ENCODE peak calls at places on chromosomes 4 and X, in ten cellular contexts. One of them, this sample, is unnamed.

GRCh38 chr4:87679449-87680169 is 29.5 kb downstream of the DMP1 start:
- DNase-seq in nucleus accumbens: peak; percentile 60
- DNase-seq in mucosa of gallbladder: peak; percentile 18
- DNase-seq in activated CD4-positive, alpha-beta T cell treated with anti-CD3 and anti-CD28 coated beads, Interleukin-2, amount 50 U/mL, for 24 hours: peak; percentile 11
- DNase-seq in stimulated activated CD8-positive, alpha-beta memory T cell treated with anti-CD3 and anti-CD28 coated beads, Interleukin-2, amount 100 ng/mL, for 48 hours: peak; percentile 8
- DNase-seq in amniotic stem cell: no peak
- DNase-seq in T-helper 2 cell: no peak
- DNase-seq in RCC 7860: peak; percentile 35
- DNase-seq in endodermal cell: peak; percentile 81
- DNase-seq in epithelial cell of proximal tubule: no peak
- DNase-seq in this sample: peak; percentile 3

GRCh38 chr4:132642196-132642817 is 506.8 kb upstream of the PCDH10 start:
- DNase-seq in nucleus accumbens: no peak
- DNase-seq in mucosa of gallbladder: no peak
- DNase-seq in activated CD4-positive, alpha-beta T cell treated with anti-CD3 and anti-CD28 coated beads, Interleukin-2, amount 50 U/mL, for 24 hours: no peak
- DNase-seq in stimulated activated CD8-positive, alpha-beta memory T cell treated with anti-CD3 and anti-CD28 coated beads, Interleukin-2, amount 100 ng/mL, for 48 hours: no peak
- DNase-seq in amniotic stem cell: peak; percentile 2
- DNase-seq in T-helper 2 cell: no peak
- DNase-seq in RCC 7860: peak; percentile 25
- DNase-seq in endodermal cell: peak; percentile 78
- DNase-seq in epithelial cell of proximal tubule: no peak
- DNase-seq in this sample: no peak

GRCh38 chr4:93894995-93895394 is 66.4 kb downstream of the ATOH1 start:
- DNase-seq in nucleus accumbens: no peak
- DNase-seq in mucosa of gallbladder: no peak
- DNase-seq in activated CD4-positive, alpha-beta T cell treated with anti-CD3 and anti-CD28 coated beads, Interleukin-2, amount 50 U/mL, for 24 hours: no peak
- DNase-seq in stimulated activated CD8-positive, alpha-beta memory T cell treated with anti-CD3 and anti-CD28 coated beads, Interleukin-2, amount 100 ng/mL, for 48 hours: no peak
- DNase-seq in amniotic stem cell: no peak
- DNase-seq in T-helper 2 cell: no peak
- DNase-seq in RCC 7860: no peak
- DNase-seq in endodermal cell: no peak
- DNase-seq in epithelial cell of proximal tubule: no peak
- DNase-seq in this sample: no peak

GRCh38 chrX:108396188-108396885 is 41.9 kb downstream of the COL4A6 start:
- DNase-seq in nucleus accumbens: no peak
- DNase-seq in mucosa of gallbladder: no peak
- DNase-seq in activated CD4-positive, alpha-beta T cell treated with anti-CD3 and anti-CD28 coated beads, Interleukin-2, amount 50 U/mL, for 24 hours: no peak
- DNase-seq in stimulated activated CD8-positive, alpha-beta memory T cell treated with anti-CD3 and anti-CD28 coated beads, Interleukin-2, amount 100 ng/mL, for 48 hours: no peak
- DNase-seq in amniotic stem cell: no peak
- DNase-seq in T-helper 2 cell: no peak
- DNase-seq in RCC 7860: peak; percentile 5
- DNase-seq in endodermal cell: peak; percentile 66
- DNase-seq in epithelial cell of proximal tubule: no peak
- DNase-seq in this sample: no peak

GRCh38 chr4:97104006-97104405 is 1039.3 kb downstream of the STPG2 start:
- DNase-seq in nucleus accumbens: no peak
- DNase-seq in mucosa of gallbladder: no peak
- DNase-seq in activated CD4-positive, alpha-beta T cell treated with anti-CD3 and anti-CD28 coated beads, Interleukin-2, amount 50 U/mL, for 24 hours: no peak
- DNase-seq in stimulated activated CD8-positive, alpha-beta memory T cell treated with anti-CD3 and anti-CD28 coated beads, Interleukin-2, amount 100 ng/mL, for 48 hours: no peak
- DNase-seq in amniotic stem cell: no peak
- DNase-seq in T-helper 2 cell: no peak
- DNase-seq in RCC 7860: no peak
- DNase-seq in endodermal cell: no peak
- DNase-seq in epithelial cell of proximal tubule: no peak
- DNase-seq in this sample: no peak

GRCh38 chr4:41213563-41214157 is 682 bp downstream of the APBB2 start:
- DNase-seq in nucleus accumbens: peak; percentile 36
- DNase-seq in mucosa of gallbladder: no peak
- DNase-seq in activated CD4-positive, alpha-beta T cell treated with anti-CD3 and anti-CD28 coated beads, Interleukin-2, amount 50 U/mL, for 24 hours: no peak
- DNase-seq in stimulated activated CD8-positive, alpha-beta memory T cell treated with anti-CD3 and anti-CD28 coated beads, Interleukin-2, amount 100 ng/mL, for 48 hours: no peak
- DNase-seq in amniotic stem cell: no peak
- DNase-seq in T-helper 2 cell: no peak
- DNase-seq in RCC 7860: no peak
- DNase-seq in endodermal cell: no peak
- DNase-seq in epithelial cell of proximal tubule: no peak
- DNase-seq in this sample: no peak

GRCh38 chrX:109040057-109040456 is 303.7 kb upstream of the IRS4 start:
- DNase-seq in nucleus accumbens: no peak
- DNase-seq in mucosa of gallbladder: no peak
- DNase-seq in activated CD4-positive, alpha-beta T cell treated with anti-CD3 and anti-CD28 coated beads, Interleukin-2, amount 50 U/mL, for 24 hours: no peak
- DNase-seq in stimulated activated CD8-positive, alpha-beta memory T cell treated with anti-CD3 and anti-CD28 coated beads, Interleukin-2, amount 100 ng/mL, for 48 hours: no peak
- DNase-seq in amniotic stem cell: no peak
- DNase-seq in T-helper 2 cell: no peak
- DNase-seq in RCC 7860: no peak
- DNase-seq in endodermal cell: peak; percentile 53
- DNase-seq in epithelial cell of proximal tubule: no peak
- DNase-seq in this sample: no peak

GRCh38 chr4:164700471-164700870 is 53.5 kb upstream of the SMIM31 start:
- DNase-seq in nucleus accumbens: peak; percentile 4
- DNase-seq in mucosa of gallbladder: no peak
- DNase-seq in activated CD4-positive, alpha-beta T cell treated with anti-CD3 and anti-CD28 coated beads, Interleukin-2, amount 50 U/mL, for 24 hours: no peak
- DNase-seq in stimulated activated CD8-positive, alpha-beta memory T cell treated with anti-CD3 and anti-CD28 coated beads, Interleukin-2, amount 100 ng/mL, for 48 hours: no peak
- DNase-seq in amniotic stem cell: no peak
- DNase-seq in T-helper 2 cell: no peak
- DNase-seq in RCC 7860: no peak
- DNase-seq in endodermal cell: peak; percentile 89
- DNase-seq in epithelial cell of proximal tubule: no peak
- DNase-seq in this sample: no peak

GRCh38 chr4:38857354-38858096 is 908 bp upstream of the TLR6 start:
- DNase-seq in nucleus accumbens: no peak
- DNase-seq in mucosa of gallbladder: peak; percentile 42
- DNase-seq in activated CD4-positive, alpha-beta T cell treated with anti-CD3 and anti-CD28 coated beads, Interleukin-2, amount 50 U/mL, for 24 hours: peak; percentile 31
- DNase-seq in stimulated activated CD8-positive, alpha-beta memory T cell treated with anti-CD3 and anti-CD28 coated beads, Interleukin-2, amount 100 ng/mL, for 48 hours: no peak
- DNase-seq in amniotic stem cell: peak; percentile 52
- DNase-seq in T-helper 2 cell: no peak
- DNase-seq in RCC 7860: peak; percentile 89
- DNase-seq in endodermal cell: peak; percentile 59
- DNase-seq in epithelial cell of proximal tubule: peak; percentile 85
- DNase-seq in this sample: peak; percentile 49

GRCh38 chr4:150089732-150090131 is 11.5 kb downstream of the DCLK2 start:
- DNase-seq in nucleus accumbens: no peak
- DNase-seq in mucosa of gallbladder: no peak
- DNase-seq in activated CD4-positive, alpha-beta T cell treated with anti-CD3 and anti-CD28 coated beads, Interleukin-2, amount 50 U/mL, for 24 hours: no peak
- DNase-seq in stimulated activated CD8-positive, alpha-beta memory T cell treated with anti-CD3 and anti-CD28 coated beads, Interleukin-2, amount 100 ng/mL, for 48 hours: no peak
- DNase-seq in amniotic stem cell: no peak
- DNase-seq in T-helper 2 cell: no peak
- DNase-seq in RCC 7860: no peak
- DNase-seq in endodermal cell: no peak
- DNase-seq in epithelial cell of proximal tubule: no peak
- DNase-seq in this sample: no peak

GRCh38 chrX:129188223-129188622 is 335.1 kb downstream of the SMARCA1 start:
- DNase-seq in nucleus accumbens: no peak
- DNase-seq in mucosa of gallbladder: no peak
- DNase-seq in activated CD4-positive, alpha-beta T cell treated with anti-CD3 and anti-CD28 coated beads, Interleukin-2, amount 50 U/mL, for 24 hours: no peak
- DNase-seq in stimulated activated CD8-positive, alpha-beta memory T cell treated with anti-CD3 and anti-CD28 coated beads, Interleukin-2, amount 100 ng/mL, for 48 hours: no peak
- DNase-seq in amniotic stem cell: no peak
- DNase-seq in T-helper 2 cell: no peak
- DNase-seq in RCC 7860: no peak
- DNase-seq in endodermal cell: peak; percentile 88
- DNase-seq in epithelial cell of proximal tubule: no peak
- DNase-seq in this sample: no peak

GRCh38 chr4:108533245-108533844 is 87.0 kb upstream of the RPL34 start:
- DNase-seq in nucleus accumbens: no peak
- DNase-seq in mucosa of gallbladder: no peak
- DNase-seq in activated CD4-positive, alpha-beta T cell treated with anti-CD3 and anti-CD28 coated beads, Interleukin-2, amount 50 U/mL, for 24 hours: no peak
- DNase-seq in stimulated activated CD8-positive, alpha-beta memory T cell treated with anti-CD3 and anti-CD28 coated beads, Interleukin-2, amount 100 ng/mL, for 48 hours: no peak
- DNase-seq in amniotic stem cell: no peak
- DNase-seq in T-helper 2 cell: no peak
- DNase-seq in RCC 7860: no peak
- DNase-seq in endodermal cell: no peak
- DNase-seq in epithelial cell of proximal tubule: no peak
- DNase-seq in this sample: no peak

GRCh38 chr4:79848329-79848728 is 224.7 kb downstream of the ANTXR2 start:
- DNase-seq in nucleus accumbens: no peak
- DNase-seq in mucosa of gallbladder: no peak
- DNase-seq in activated CD4-positive, alpha-beta T cell treated with anti-CD3 and anti-CD28 coated beads, Interleukin-2, amount 50 U/mL, for 24 hours: no peak
- DNase-seq in stimulated activated CD8-positive, alpha-beta memory T cell treated with anti-CD3 and anti-CD28 coated beads, Interleukin-2, amount 100 ng/mL, for 48 hours: no peak
- DNase-seq in amniotic stem cell: no peak
- DNase-seq in T-helper 2 cell: no peak
- DNase-seq in RCC 7860: no peak
- DNase-seq in endodermal cell: no peak
- DNase-seq in epithelial cell of proximal tubule: no peak
- DNase-seq in this sample: no peak

GRCh38 chr4:20292739-20293138 is 41.0 kb downstream of the SLIT2 start:
- DNase-seq in nucleus accumbens: no peak
- DNase-seq in mucosa of gallbladder: no peak
- DNase-seq in activated CD4-positive, alpha-beta T cell treated with anti-CD3 and anti-CD28 coated beads, Interleukin-2, amount 50 U/mL, for 24 hours: no peak
- DNase-seq in stimulated activated CD8-positive, alpha-beta memory T cell treated with anti-CD3 and anti-CD28 coated beads, Interleukin-2, amount 100 ng/mL, for 48 hours: no peak
- DNase-seq in amniotic stem cell: no peak
- DNase-seq in T-helper 2 cell: no peak
- DNase-seq in RCC 7860: no peak
- DNase-seq in endodermal cell: no peak
- DNase-seq in epithelial cell of proximal tubule: no peak
- DNase-seq in this sample: no peak

GRCh38 chr4:41061482-41062185 is 152.7 kb downstream of the APBB2 start:
- DNase-seq in nucleus accumbens: no peak
- DNase-seq in mucosa of gallbladder: no peak
- DNase-seq in activated CD4-positive, alpha-beta T cell treated with anti-CD3 and anti-CD28 coated beads, Interleukin-2, amount 50 U/mL, for 24 hours: no peak
- DNase-seq in stimulated activated CD8-positive, alpha-beta memory T cell treated with anti-CD3 and anti-CD28 coated beads, Interleukin-2, amount 100 ng/mL, for 48 hours: no peak
- DNase-seq in amniotic stem cell: no peak
- DNase-seq in T-helper 2 cell: no peak
- DNase-seq in RCC 7860: no peak
- DNase-seq in endodermal cell: no peak
- DNase-seq in epithelial cell of proximal tubule: no peak
- DNase-seq in this sample: no peak

GRCh38 chr4:5018603-5019002 is 655 bp downstream of the CYTL1 start:
- DNase-seq in nucleus accumbens: no peak
- DNase-seq in mucosa of gallbladder: no peak
- DNase-seq in activated CD4-positive, alpha-beta T cell treated with anti-CD3 and anti-CD28 coated beads, Interleukin-2, amount 50 U/mL, for 24 hours: no peak
- DNase-seq in stimulated activated CD8-positive, alpha-beta memory T cell treated with anti-CD3 and anti-CD28 coated beads, Interleukin-2, amount 100 ng/mL, for 48 hours: no peak
- DNase-seq in amniotic stem cell: no peak
- DNase-seq in T-helper 2 cell: no peak
- DNase-seq in RCC 7860: no peak
- DNase-seq in endodermal cell: peak; percentile 54
- DNase-seq in epithelial cell of proximal tubule: no peak
- DNase-seq in this sample: no peak

GRCh38 chr4:112848931-112849330 is 200.5 kb upstream of the ANK2 start:
- DNase-seq in nucleus accumbens: no peak
- DNase-seq in mucosa of gallbladder: no peak
- DNase-seq in activated CD4-positive, alpha-beta T cell treated with anti-CD3 and anti-CD28 coated beads, Interleukin-2, amount 50 U/mL, for 24 hours: no peak
- DNase-seq in stimulated activated CD8-positive, alpha-beta memory T cell treated with anti-CD3 and anti-CD28 coated beads, Interleukin-2, amount 100 ng/mL, for 48 hours: no peak
- DNase-seq in amniotic stem cell: no peak
- DNase-seq in T-helper 2 cell: no peak
- DNase-seq in RCC 7860: no peak
- DNase-seq in endodermal cell: no peak
- DNase-seq in epithelial cell of proximal tubule: no peak
- DNase-seq in this sample: no peak

GRCh38 chrX:123924181-123924580 is 37.3 kb upstream of the STAG2 start:
- DNase-seq in nucleus accumbens: no peak
- DNase-seq in mucosa of gallbladder: no peak
- DNase-seq in activated CD4-positive, alpha-beta T cell treated with anti-CD3 and anti-CD28 coated beads, Interleukin-2, amount 50 U/mL, for 24 hours: no peak
- DNase-seq in stimulated activated CD8-positive, alpha-beta memory T cell treated with anti-CD3 and anti-CD28 coated beads, Interleukin-2, amount 100 ng/mL, for 48 hours: no peak
- DNase-seq in amniotic stem cell: no peak
- DNase-seq in T-helper 2 cell: no peak
- DNase-seq in RCC 7860: no peak
- DNase-seq in endodermal cell: peak; percentile 67
- DNase-seq in epithelial cell of proximal tubule: peak; percentile 47
- DNase-seq in this sample: no peak

This sample was measured in BJ.